ENCODE peak calls at places on chromosomes 4 and X, in eight cellular contexts. One of them, this sample, is unnamed.
A peak's percentile ranks its signal among the peaks of the same experiment; 100 is the strongest.

GRCh38 chr4:122744229-122744628 is 11.7 kb downstream of the BBS12 start:
- DNase-seq in CD8-positive, alpha-beta T cell: no peak
- DNase-seq in endodermal cell: no peak
- DNase-seq in OCI-LY7: no peak
- DNase-seq in left lung: no peak
- DNase-seq in GM23248: peak; percentile 72
- DNase-seq in suprapubic skin: no peak
- DNase-seq in hepatocyte: peak; percentile 54
- DNase-seq in this sample: no peak

GRCh38 chrX:139207655-139208054 is 322.9 kb upstream of the F9 start:
- DNase-seq in hepatocyte: no peak
- DNase-seq in CD8-positive, alpha-beta T cell: no peak
- DNase-seq in GM23248: no peak
- DNase-seq in suprapubic skin: no peak
- DNase-seq in OCI-LY7: no peak
- DNase-seq in left lung: no peak
- DNase-seq in endodermal cell: no peak
- DNase-seq in this sample: no peak

GRCh38 chrX:67720344-67720743 is 176.5 kb downstream of the AR start:
- DNase-seq in endodermal cell: no peak
- DNase-seq in suprapubic skin: no peak
- DNase-seq in hepatocyte: no peak
- DNase-seq in left lung: no peak
- DNase-seq in OCI-LY7: no peak
- DNase-seq in GM23248: no peak
- DNase-seq in CD8-positive, alpha-beta T cell: no peak
- DNase-seq in this sample: no peak

GRCh38 chr4:122666527-122667245 is 45.8 kb upstream of the IL21 start:
- DNase-seq in suprapubic skin: no peak
- DNase-seq in hepatocyte: peak; percentile 11
- DNase-seq in endodermal cell: no peak
- DNase-seq in OCI-LY7: no peak
- DNase-seq in GM23248: peak; percentile 91
- DNase-seq in CD8-positive, alpha-beta T cell: no peak
- DNase-seq in left lung: no peak
- DNase-seq in this sample: no peak

GRCh38 chr4:82123934-82124333 is 249.9 kb downstream of the HNRNPD start:
- DNase-seq in endodermal cell: peak; percentile 53
- DNase-seq in OCI-LY7: peak; percentile 8
- DNase-seq in GM23248: no peak
- DNase-seq in CD8-positive, alpha-beta T cell: no peak
- DNase-seq in hepatocyte: no peak
- DNase-seq in left lung: no peak
- DNase-seq in suprapubic skin: no peak
- DNase-seq in this sample: no peak

GRCh38 chr4:88599298-88599697 is 7.0 kb downstream of the HERC3 start:
- DNase-seq in endodermal cell: no peak
- DNase-seq in left lung: no peak
- DNase-seq in CD8-positive, alpha-beta T cell: no peak
- DNase-seq in hepatocyte: no peak
- DNase-seq in OCI-LY7: no peak
- DNase-seq in suprapubic skin: no peak
- DNase-seq in GM23248: peak; percentile 72
- DNase-seq in this sample: peak; percentile 30

GRCh38 chr4:173272987-173273386 is 61.2 kb downstream of the HMGB2 start:
- DNase-seq in CD8-positive, alpha-beta T cell: no peak
- DNase-seq in suprapubic skin: no peak
- DNase-seq in endodermal cell: no peak
- DNase-seq in GM23248: peak; percentile 35
- DNase-seq in left lung: no peak
- DNase-seq in OCI-LY7: no peak
- DNase-seq in hepatocyte: no peak
- DNase-seq in this sample: no peak

GRCh38 chr4:3371581-3372001 is 70.2 kb upstream of the HGFAC start:
- DNase-seq in endodermal cell: peak; percentile 75
- DNase-seq in hepatocyte: peak; percentile 6
- DNase-seq in suprapubic skin: no peak
- DNase-seq in left lung: no peak
- DNase-seq in OCI-LY7: no peak
- DNase-seq in GM23248: no peak
- DNase-seq in CD8-positive, alpha-beta T cell: no peak
- DNase-seq in this sample: no peak

GRCh38 chrX:110675866-110676265 is 119.8 kb downstream of the CHRDL1 start:
- DNase-seq in GM23248: no peak
- DNase-seq in CD8-positive, alpha-beta T cell: no peak
- DNase-seq in hepatocyte: no peak
- DNase-seq in left lung: no peak
- DNase-seq in suprapubic skin: no peak
- DNase-seq in OCI-LY7: no peak
- DNase-seq in endodermal cell: no peak
- DNase-seq in this sample: no peak

GRCh38 chr4:147741190-147741788 is 9.4 kb downstream of the ARHGAP10 start:
- DNase-seq in left lung: no peak
- DNase-seq in hepatocyte: no peak
- DNase-seq in GM23248: peak; percentile 42
- DNase-seq in endodermal cell: no peak
- DNase-seq in CD8-positive, alpha-beta T cell: no peak
- DNase-seq in suprapubic skin: no peak
- DNase-seq in OCI-LY7: no peak
- DNase-seq in this sample: no peak

GRCh38 chrX:47078129-47079043 is at the start of gene RGN:
- DNase-seq in CD8-positive, alpha-beta T cell: no peak
- DNase-seq in hepatocyte: peak; percentile 32
- DNase-seq in suprapubic skin: no peak
- DNase-seq in left lung: no peak
- DNase-seq in GM23248: peak; percentile 39
- DNase-seq in OCI-LY7: no peak
- DNase-seq in endodermal cell: peak; percentile 69
- DNase-seq in this sample: peak; percentile 6

GRCh38 chr4:134944115-134944514 is 742.5 kb upstream of the PABPC4L start:
- DNase-seq in left lung: no peak
- DNase-seq in hepatocyte: no peak
- DNase-seq in CD8-positive, alpha-beta T cell: no peak
- DNase-seq in endodermal cell: no peak
- DNase-seq in suprapubic skin: no peak
- DNase-seq in GM23248: no peak
- DNase-seq in OCI-LY7: no peak
- DNase-seq in this sample: no peak

GRCh38 chrX:9231491-9231890 is 197.6 kb upstream of the FAM9B start:
- DNase-seq in suprapubic skin: no peak
- DNase-seq in GM23248: peak; percentile 70
- DNase-seq in OCI-LY7: no peak
- DNase-seq in endodermal cell: no peak
- DNase-seq in hepatocyte: no peak
- DNase-seq in CD8-positive, alpha-beta T cell: no peak
- DNase-seq in left lung: no peak
- DNase-seq in this sample: no peak

GRCh38 chr4:75849459-75849858 is 52.8 kb downstream of the PPEF2 start:
- DNase-seq in hepatocyte: no peak
- DNase-seq in suprapubic skin: no peak
- DNase-seq in endodermal cell: peak; percentile 73
- DNase-seq in OCI-LY7: no peak
- DNase-seq in left lung: no peak
- DNase-seq in GM23248: peak; percentile 31
- DNase-seq in CD8-positive, alpha-beta T cell: no peak
- DNase-seq in this sample: no peak

GRCh38 chrX:129783176-129783776 is 3.5 kb downstream of the SASH3 start:
- DNase-seq in GM23248: no peak
- DNase-seq in hepatocyte: no peak
- DNase-seq in left lung: no peak
- DNase-seq in suprapubic skin: no peak
- DNase-seq in CD8-positive, alpha-beta T cell: no peak
- DNase-seq in OCI-LY7: no peak
- DNase-seq in endodermal cell: no peak
- DNase-seq in this sample: no peak

GRCh38 chr4:24322517-24322916 is 261.8 kb downstream of the DHX15 start:
- DNase-seq in CD8-positive, alpha-beta T cell: no peak
- DNase-seq in left lung: no peak
- DNase-seq in GM23248: no peak
- DNase-seq in OCI-LY7: no peak
- DNase-seq in suprapubic skin: no peak
- DNase-seq in endodermal cell: peak; percentile 55
- DNase-seq in hepatocyte: no peak
- DNase-seq in this sample: no peak

DNA sequence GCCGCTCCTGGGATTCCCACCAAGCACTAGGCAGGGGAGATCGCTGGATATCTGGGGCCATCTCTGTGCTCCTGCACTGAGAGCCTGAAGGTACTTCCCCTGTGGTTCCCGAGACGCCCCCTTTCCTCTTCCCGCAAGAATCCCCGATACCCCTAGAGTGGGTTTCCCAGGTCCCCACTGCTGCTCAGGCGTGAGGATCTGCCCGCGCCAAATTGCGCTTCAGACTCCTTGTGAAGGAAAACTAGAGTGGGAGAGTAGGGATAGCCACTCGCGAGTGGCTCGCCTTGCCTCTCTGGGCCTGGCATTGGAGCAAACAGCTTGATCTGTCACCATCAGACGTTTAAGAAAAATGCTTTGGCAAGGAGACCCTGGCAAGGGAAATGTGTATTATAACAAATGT is 1.5 kb downstream of the IL1RAPL2 start:
- DNase-seq in endodermal cell: no peak
- DNase-seq in hepatocyte: no peak
- DNase-seq in left lung: no peak
- DNase-seq in GM23248: no peak
- DNase-seq in OCI-LY7: no peak
- DNase-seq in suprapubic skin: no peak
- DNase-seq in CD8-positive, alpha-beta T cell: no peak
- DNase-seq in this sample: no peak
- H3K36me3 ChIP-seq in endodermal cell: no peaks in the 10 kb centered on the region
- H3K36me3 ChIP-seq in hepatocyte: no peaks in the 10 kb centered on the region
- H3K36me3 ChIP-seq in left lung: no peaks in the 10 kb centered on the region
- H3K36me3 ChIP-seq in GM23248: no peaks in the 10 kb centered on the region
- H3K36me3 ChIP-seq in OCI-LY7: no peaks in the 10 kb centered on the region
- H3K36me3 ChIP-seq in suprapubic skin: no peaks in the 10 kb centered on the region
- H3K36me3 ChIP-seq in CD8-positive, alpha-beta T cell: no peaks in the 10 kb centered on the region
- H3K36me3 ChIP-seq in this sample: no peaks in the 10 kb centered on the region

GRCh38 chr4:118340109-118340508 is 12.7 kb downstream of the PRSS12 start:
- DNase-seq in GM23248: peak; percentile 24
- DNase-seq in left lung: no peak
- DNase-seq in endodermal cell: no peak
- DNase-seq in suprapubic skin: no peak
- DNase-seq in CD8-positive, alpha-beta T cell: no peak
- DNase-seq in hepatocyte: no peak
- DNase-seq in OCI-LY7: no peak
- DNase-seq in this sample: no peak
- H3K4me1 ChIP-seq in GM23248: peaks cover 31% of the 10 kb centered on the region
- H3K4me1 ChIP-seq in left lung: no peaks in the 10 kb centered on the region
- H3K4me1 ChIP-seq in endodermal cell: no peaks in the 10 kb centered on the region
- H3K4me1 ChIP-seq in suprapubic skin: no peaks in the 10 kb centered on the region
- H3K4me1 ChIP-seq in CD8-positive, alpha-beta T cell: no peaks in the 10 kb centered on the region
- H3K4me1 ChIP-seq in hepatocyte: no peaks in the 10 kb centered on the region
- H3K4me1 ChIP-seq in OCI-LY7: no peaks in the 10 kb centered on the region
- H3K4me1 ChIP-seq in this sample: no peaks in the 10 kb centered on the region

GRCh38 chr4:52594961-52595360 is 64.1 kb downstream of the USP46 start:
- DNase-seq in OCI-LY7: no peak
- DNase-seq in endodermal cell: no peak
- DNase-seq in left lung: no peak
- DNase-seq in GM23248: peak; percentile 41
- DNase-seq in suprapubic skin: no peak
- DNase-seq in hepatocyte: no peak
- DNase-seq in CD8-positive, alpha-beta T cell: no peak
- DNase-seq in this sample: no peak

GRCh38 chr4:52606040-52606439 is 53.1 kb downstream of the USP46 start:
- DNase-seq in CD8-positive, alpha-beta T cell: no peak
- DNase-seq in hepatocyte: no peak
- DNase-seq in endodermal cell: no peak
- DNase-seq in GM23248: no peak
- DNase-seq in suprapubic skin: no peak
- DNase-seq in left lung: no peak
- DNase-seq in OCI-LY7: no peak
- DNase-seq in this sample: no peak

GRCh38 chr4:52604215-52604614 is 54.9 kb downstream of the USP46 start:
- DNase-seq in suprapubic skin: no peak
- DNase-seq in hepatocyte: no peak
- DNase-seq in OCI-LY7: no peak
- DNase-seq in left lung: no peak
- DNase-seq in GM23248: no peak
- DNase-seq in CD8-positive, alpha-beta T cell: no peak
- DNase-seq in endodermal cell: no peak
- DNase-seq in this sample: no peak

GRCh38 chr4:52600275-52600674 is 58.8 kb downstream of the USP46 start:
- DNase-seq in endodermal cell: no peak
- DNase-seq in left lung: no peak
- DNase-seq in OCI-LY7: no peak
- DNase-seq in hepatocyte: no peak
- DNase-seq in suprapubic skin: no peak
- DNase-seq in CD8-positive, alpha-beta T cell: no peak
- DNase-seq in GM23248: no peak
- DNase-seq in this sample: no peak
- H3K36me3 ChIP-seq in endodermal cell: peaks cover 82% of the 10 kb centered on the region
- H3K36me3 ChIP-seq in left lung: peaks cover 32% of the 10 kb centered on the region
- H3K36me3 ChIP-seq in OCI-LY7: peaks cover 15% of the 10 kb centered on the region
- H3K36me3 ChIP-seq in hepatocyte: no peaks in the 10 kb centered on the region
- H3K36me3 ChIP-seq in suprapubic skin: peaks cover 53% of the 10 kb centered on the region
- H3K36me3 ChIP-seq in CD8-positive, alpha-beta T cell: no peaks in the 10 kb centered on the region
- H3K36me3 ChIP-seq in GM23248: no peaks in the 10 kb centered on the region
- H3K36me3 ChIP-seq in this sample: no peaks in the 10 kb centered on the region

GRCh38 chrX:48715876-48716502 is 19.5 kb downstream of the SUV39H1 start:
- DNase-seq in left lung: no peak
- DNase-seq in OCI-LY7: no peak
- DNase-seq in hepatocyte: no peak
- DNase-seq in GM23248: peak; percentile 30
- DNase-seq in CD8-positive, alpha-beta T cell: no peak
- DNase-seq in endodermal cell: no peak
- DNase-seq in suprapubic skin: no peak
- DNase-seq in this sample: no peak

GRCh38 chrX:48713847-48714246 is 17.3 kb downstream of the SUV39H1 start:
- DNase-seq in CD8-positive, alpha-beta T cell: no peak
- DNase-seq in suprapubic skin: no peak
- DNase-seq in hepatocyte: no peak
- DNase-seq in OCI-LY7: no peak
- DNase-seq in GM23248: no peak
- DNase-seq in endodermal cell: no peak
- DNase-seq in left lung: no peak
- DNase-seq in this sample: no peak

GRCh38 chrX:48714573-48714972 is 18.0 kb downstream of the SUV39H1 start:
- DNase-seq in OCI-LY7: no peak
- DNase-seq in endodermal cell: no peak
- DNase-seq in hepatocyte: no peak
- DNase-seq in suprapubic skin: no peak
- DNase-seq in left lung: no peak
- DNase-seq in GM23248: peak; percentile 56
- DNase-seq in CD8-positive, alpha-beta T cell: no peak
- DNase-seq in this sample: no peak

GRCh38 chrX:48711929-48712505 is 15.5 kb downstream of the SUV39H1 start:
- DNase-seq in CD8-positive, alpha-beta T cell: no peak
- DNase-seq in left lung: no peak
- DNase-seq in OCI-LY7: no peak
- DNase-seq in endodermal cell: no peak
- DNase-seq in GM23248: no peak
- DNase-seq in hepatocyte: no peak
- DNase-seq in suprapubic skin: no peak
- DNase-seq in this sample: no peak

DNA sequence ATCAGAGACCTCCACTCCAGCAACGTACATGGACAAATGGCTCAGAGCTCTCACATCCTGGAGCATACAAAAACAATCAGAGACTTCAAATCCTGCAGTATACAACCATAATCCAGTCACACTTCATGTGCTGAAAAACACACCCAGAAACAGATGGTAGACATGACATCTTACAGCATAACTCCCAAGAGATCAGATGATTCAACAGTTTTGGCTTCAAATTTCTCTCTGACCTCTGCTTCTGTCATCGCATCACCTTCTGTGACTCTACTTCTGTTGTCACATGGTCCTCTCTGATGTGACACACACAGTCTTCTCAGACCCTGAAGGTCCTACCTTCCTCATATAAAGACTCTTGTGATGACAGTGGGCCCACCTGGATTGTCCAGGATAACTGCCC is 18.5 kb downstream of the SUV39H1 start:
- DNase-seq in CD8-positive, alpha-beta T cell: no peak
- DNase-seq in endodermal cell: no peak
- DNase-seq in left lung: no peak
- DNase-seq in OCI-LY7: no peak
- DNase-seq in GM23248: peak; percentile 77
- DNase-seq in hepatocyte: no peak
- DNase-seq in suprapubic skin: no peak
- DNase-seq in this sample: no peak
- H3K4me1 ChIP-seq in CD8-positive, alpha-beta T cell: peaks cover 83% of the 10 kb centered on the region
- H3K4me1 ChIP-seq in endodermal cell: no peaks in the 10 kb centered on the region
- H3K4me1 ChIP-seq in left lung: no peaks in the 10 kb centered on the region
- H3K4me1 ChIP-seq in OCI-LY7: no peaks in the 10 kb centered on the region
- H3K4me1 ChIP-seq in GM23248: peaks cover 13% of the 10 kb centered on the region
- H3K4me1 ChIP-seq in hepatocyte: peaks cover 10% of the 10 kb centered on the region
- H3K4me1 ChIP-seq in suprapubic skin: no peaks in the 10 kb centered on the region
- H3K4me1 ChIP-seq in this sample: no peaks in the 10 kb centered on the region